ENCODE peak calls at places on chromosomes 6 and 20, in five cellular contexts. V is GM12878, H is HepG2, W is H1, O is K562. M is an unnamed sample.

GRCh38 chr6:154466971-154467679 is 43.4 kb downstream of the CNKSR3 start:
- DNase-seq in V (no peak), H (no peak), W (no peak), O (no peak), M (no peak)

GRCh38 chr20:40961686-40962640 is 66.7 kb upstream of the TOP1 start:
- DNase-seq in V (no peak), H (no peak), W (no peak), O (no peak), M (no peak)

GRCh38 chr6:54266400-54266923 is 41.8 kb upstream of the TINAG start:
- DNase-seq in V (no peak), H (no peak), W (no peak), O (no peak), M (no peak)

GRCh38 chr6:4185846-4186245 is 50.5 kb upstream of the ECI2 start:
- DNase-seq in V (no peak), H (no peak), W (no peak), O (no peak), M (no peak)

GRCh38 chr6:157840776-157841175 is 17.7 kb downstream of the SNX9 start:
- DNase-seq in V (no peak), H (no peak), W (no peak), O (peak; percentile 62), M (no peak)

GRCh38 chr20:39165099-39165498 is 203.0 kb downstream of the DHX35 start:
- DNase-seq in V (no peak), H (no peak), W (peak; percentile 11), O (no peak), M (no peak)

GRCh38 chr20:57838670-57839142 is 128.9 kb upstream of the PMEPA1 start:
- DNase-seq in V (no peak), H (no peak), W (peak; percentile 38), O (no peak), M (no peak)

GRCh38 chr20:57948177-57948955 is 238.6 kb upstream of the PMEPA1 start:
- DNase-seq in V (no peak), H (no peak), W (no peak), O (no peak), M (no peak)

GRCh38 chr20:62183426-62184142 is 756 bp downstream of the MTG2 start:
- DNase-seq in V (no peak), H (no peak), W (no peak), O (peak; percentile 20), M (no peak)

GRCh38 chr20:56440346-56441007 is 27.9 kb upstream of the RTF2 start:
- DNase-seq in V (peak; percentile 58), H (no peak), W (no peak), O (no peak), M (no peak)

GRCh38 chr6:147131728-147132127 is 72.5 kb upstream of the STXBP5 start:
- DNase-seq in V (no peak), H (no peak), W (no peak), O (peak; percentile 34), M (no peak)

GRCh38 chr6:19613678-19614077 is 223.5 kb upstream of the ID4 start:
- DNase-seq in V (no peak), H (no peak), W (no peak), O (no peak), M (peak; percentile 4)

GRCh38 chr20:4342631-4343030 is 327.3 kb upstream of the RNF24 start:
- DNase-seq in V (no peak), H (no peak), W (no peak), O (peak; percentile 44), M (no peak)

GRCh38 chr20:35200255-35200654 is 26.2 kb upstream of the MMP24 start:
- DNase-seq in V (no peak), H (no peak), W (no peak), O (no peak), M (no peak)

GRCh38 chr6:26284537-26285142 is 80.4 kb upstream of the BTN3A2 start:
- DNase-seq in V (peak; percentile 47), H (no peak), W (peak; percentile 59), O (peak; percentile 78), M (no peak)

GRCh38 chr6:75493400-75494064 is at the start of gene FILIP1:
- DNase-seq in V (no peak), H (no peak), W (no peak), O (peak; percentile 18), M (no peak)

GRCh38 chr6:14589192-14589591 is 471.6 kb downstream of the CD83 start:
- DNase-seq in V (no peak), H (no peak), W (no peak), O (peak; percentile 10), M (no peak)

GRCh38 chr20:1166963-1167720 is 17.6 kb downstream of the TMEM74B start:
- DNase-seq in V (no peak), H (no peak), W (no peak), O (no peak), M (no peak)

GRCh38 chr20:10632681-10633509 is 40.9 kb downstream of the JAG1 start:
- DNase-seq in V (no peak), H (no peak), W (no peak), O (no peak), M (no peak)

GRCh38 chr20:36309643-36310042 is 3.5 kb downstream of the DLGAP4 start:
- DNase-seq in V (no peak), H (no peak), W (no peak), O (no peak), M (no peak)

GRCh38 chr6:15690451-15690961 is 27.7 kb upstream of the DTNBP1 start:
- DNase-seq in V (no peak), H (no peak), W (no peak), O (no peak), M (no peak)

DNA sequence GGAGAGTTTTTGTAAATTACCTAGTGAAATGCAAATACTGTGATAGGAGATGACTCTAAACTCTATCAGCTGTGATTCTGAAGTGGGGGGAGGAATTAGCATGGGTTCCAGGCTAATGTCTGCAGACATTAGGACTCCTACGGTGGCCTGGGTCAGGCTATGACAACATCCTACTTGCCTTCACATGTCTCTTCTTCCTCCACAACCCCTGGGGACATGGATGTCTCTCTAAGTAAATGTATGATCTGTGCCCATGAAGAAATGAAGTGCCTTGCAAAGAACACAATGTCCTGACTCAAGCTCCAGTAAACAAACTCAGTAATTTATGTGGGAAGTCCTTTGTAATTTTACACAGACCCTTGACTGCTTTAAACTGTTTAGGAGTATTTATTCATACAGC is 165.8 kb upstream of the EEF1E1 start:
- DNase-seq in V (no peak), H (no peak), W (no peak), O (no peak), M (no peak)
- TF ChIP-seq JUND in V (no peak), H (no peak), W (no peak), O (no peak), M (no peak)

GRCh38 chr6:160349837-160350236 is 1.7 kb downstream of the SLC22A3 start:
- DNase-seq in V (no peak), H (no peak), W (no peak), O (no peak), M (no peak)

GRCh38 chr6:160348209-160348551 is at the start of gene SLC22A3:
- DNase-seq in V (no peak), H (no peak), W (peak; percentile 74), O (no peak), M (no peak)

GRCh38 chr6:160344281-160344680 is 3.9 kb upstream of the SLC22A3 start:
- DNase-seq in V (no peak), H (no peak), W (no peak), O (no peak), M (no peak)

GRCh38 chr6:160348552-160349441 is 619 bp downstream of the SLC22A3 start:
- DNase-seq in V (no peak), H (peak; percentile 87), W (peak; percentile 77), O (no peak), M (no peak)

DNA sequence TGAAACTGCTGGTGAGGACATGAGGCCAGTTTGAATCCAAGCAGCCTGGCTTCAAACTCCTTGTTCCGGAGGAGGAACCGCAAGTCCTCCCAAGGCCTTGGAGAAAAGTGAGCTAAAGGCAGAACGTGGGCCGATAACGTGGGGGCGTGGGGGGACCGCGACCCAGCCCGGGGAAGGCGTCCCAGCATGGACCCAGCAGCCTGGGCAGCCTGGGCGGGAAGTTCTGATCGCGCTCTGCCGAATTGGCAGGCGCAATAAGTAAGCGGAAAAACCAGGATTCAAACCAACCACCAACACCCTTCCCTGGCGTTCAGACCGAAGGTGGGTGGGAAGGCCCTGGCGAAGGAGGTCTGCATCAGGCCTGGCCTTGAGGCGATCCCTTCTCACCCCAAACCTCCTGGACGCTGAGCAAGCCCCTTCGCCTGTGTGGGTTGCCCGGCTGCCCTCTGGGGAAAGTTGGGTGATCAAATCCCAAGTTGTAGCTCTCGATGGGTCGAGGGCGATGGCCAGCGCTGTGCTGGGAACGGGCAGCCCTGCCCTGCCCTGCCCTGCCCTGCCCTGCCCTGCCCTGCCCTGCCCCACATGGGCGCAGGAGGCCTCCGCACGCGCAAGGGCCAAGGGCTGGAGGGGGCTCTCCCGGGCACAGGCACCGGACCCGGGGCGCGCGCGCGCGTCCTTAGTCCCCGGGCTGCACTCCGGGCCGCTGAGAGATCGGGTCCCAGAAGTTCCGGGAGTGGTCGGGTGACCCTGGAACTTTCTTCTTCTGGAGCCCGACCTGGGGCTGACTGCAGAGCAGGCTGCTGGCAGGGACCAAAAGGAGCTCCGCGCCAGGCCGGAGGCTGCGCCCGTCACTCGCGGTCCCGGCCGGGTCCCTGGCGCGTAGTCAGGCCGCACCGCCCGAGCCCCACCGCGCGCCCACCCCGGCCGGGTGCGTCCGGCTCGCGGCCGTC is 644 bp upstream of the SLC22A3 start:
- DNase-seq in V (no peak), H (no peak), W (peak; percentile 82), O (no peak), M (no peak)
- TF ChIP-seq POLR2A in V (no peak), H (no peak), W (no peak), O (no peak), M (no peak)

GRCh38 chr6:82142524-82142923 is 105.0 kb downstream of the IBTK start:
- DNase-seq in V (no peak), H (no peak), W (no peak), O (no peak), M (no peak)

GRCh38 chr6:82145926-82146452 is 101.6 kb downstream of the IBTK start:
- DNase-seq in V (no peak), H (no peak), W (no peak), O (no peak), M (no peak)

GRCh38 chr6:82144007-82144851 is 103.3 kb downstream of the IBTK start:
- DNase-seq in V (peak; percentile 26), H (peak; percentile 67), W (no peak), O (peak; percentile 6), M (peak; percentile 75)

GRCh38 chr6:82143041-82143481 is 104.5 kb downstream of the IBTK start:
- DNase-seq in V (no peak), H (no peak), W (no peak), O (no peak), M (no peak)

GRCh38 chr6:82144852-82145332 is 102.7 kb downstream of the IBTK start:
- DNase-seq in V (no peak), H (peak; percentile 56), W (no peak), O (peak; percentile 4), M (peak; percentile 57)
- TF ChIP-seq JUND in V (no peak), H (no peak), W (no peak), O (no peak), M (peak; percentile 62)

GRCh38 chr20:32050851-32051556 is 1.0 kb upstream of the HCK start:
- DNase-seq in V (no peak), H (no peak), W (peak; percentile 69), O (no peak), M (no peak)

GRCh38 chr20:32052792-32053362 is 835 bp downstream of the HCK start:
- DNase-seq in V (no peak), H (no peak), W (peak; percentile 70), O (no peak), M (no peak)

GRCh38 chr20:32051720-32052089 is 337 bp upstream of the HCK start:
- DNase-seq in V (no peak), H (no peak), W (no peak), O (no peak), M (no peak)

GRCh38 chr20:32053648-32054047 is 1.6 kb downstream of the HCK start:
- DNase-seq in V (no peak), H (no peak), W (no peak), O (no peak), M (no peak)

GRCh38 chr20:32052090-32052791 is at the start of gene HCK:
- DNase-seq in V (no peak), H (no peak), W (peak; percentile 58), O (no peak), M (no peak)
- TF ChIP-seq POLR2A in V (peak; percentile 55), H (no peak), W (no peak), O (no peak), M (no peak)

M was measured in HCT116.